ENCODE peak calls at places on chromosomes 3 and 15, in ten cellular contexts. V is upper lobe of left lung, M is bronchial epithelial cell, W is thoracic aorta, C is ascending aorta, G is transverse colon, J is choroid plexus epithelial cell, L is esophagus squamous epithelium, P is HCT116, O is cardiac muscle cell. S is an unnamed sample.

GRCh38 chr15:22811640-22812039 is 25.2 kb downstream of the NIPA1 start:
- DNase-seq in L (no peak), C (no peak), O (no peak), G (peak), W (no peak), J (peak), V (no peak), P (no peak), M (no peak), S (peak)

GRCh38 chr3:47113669-47114365 is 50.1 kb downstream of the SETD2 start:
- DNase-seq in O (no peak), M (peak), G (no peak), P (no peak), L (no peak), J (peak), C (no peak), V (no peak), W (no peak), S (peak)

GRCh38 chr3:139353920-139354556 is 10.2 kb downstream of the MRPS22 start:
- DNase-seq in L (no peak), C (no peak), P (peak), V (no peak), W (no peak), J (peak), M (peak), O (peak), G (no peak), S (no peak)

GRCh38 chr3:170653801-170654200 is 67.9 kb upstream of the SLC7A14 start:
- DNase-seq in P (no peak), V (no peak), L (no peak), J (no peak), G (no peak), M (no peak), C (no peak), O (no peak), W (no peak), S (no peak)

GRCh38 chr3:150449169-150449721 is 41.1 kb downstream of the TSC22D2 start:
- DNase-seq in L (no peak), C (no peak), J (peak), P (no peak), W (no peak), V (no peak), M (peak), G (no peak), O (no peak), S (peak)

GRCh38 chr15:40238927-40239591 is at the start of gene PAK6:
- DNase-seq in V (peak), J (peak), O (peak), L (no peak), M (peak), P (peak), C (peak), W (no peak), G (peak), S (peak)

GRCh38 chr3:43411429-43411828 is 125.1 kb downstream of the SNRK start:
- DNase-seq in O (no peak), G (no peak), C (no peak), M (no peak), P (no peak), W (no peak), J (no peak), L (no peak), V (no peak), S (no peak)

GRCh38 chr15:94234300-94234699 is 2.9 kb downstream of the MCTP2 start:
- DNase-seq in V (peak), L (no peak), J (peak), M (no peak), C (no peak), W (no peak), G (no peak), P (no peak), O (no peak), S (no peak)

GRCh38 chr3:30098656-30099454 is 507.5 kb upstream of the TGFBR2 start:
- DNase-seq in P (peak), W (no peak), M (peak), V (no peak), L (no peak), G (no peak), C (no peak), J (peak), O (no peak), S (no peak)

GRCh38 chr15:101559938-101560337 is 70.4 kb upstream of the PCSK6 start:
- DNase-seq in P (no peak), V (no peak), M (no peak), C (no peak), J (no peak), O (no peak), G (no peak), W (no peak), L (no peak), S (no peak)

GRCh38 chr15:67164401-67164791 is 90.1 kb downstream of the AAGAB start:
- DNase-seq in O (peak), P (no peak), C (no peak), L (no peak), G (no peak), V (peak), J (peak), M (peak), W (no peak), S (no peak)

GRCh38 chr3:24100694-24101402 is 155.8 kb downstream of the NR1D2 start:
- DNase-seq in M (no peak), C (no peak), G (no peak), P (no peak), O (no peak), J (peak), L (no peak), W (no peak), V (no peak), S (no peak)

GRCh38 chr3:15579071-15579470 is 22.3 kb downstream of the HACL1 start:
- DNase-seq in W (no peak), L (no peak), C (no peak), P (no peak), V (no peak), O (no peak), J (no peak), G (no peak), M (no peak), S (no peak)

GRCh38 chr3:15726043-15726442 is 71.7 kb downstream of the ANKRD28 start:
- DNase-seq in W (no peak), P (no peak), C (no peak), J (peak), V (no peak), G (no peak), M (peak), O (no peak), L (no peak), S (no peak)

GRCh38 chr3:124845406-124845805 is 41.8 kb downstream of the ITGB5 start:
- DNase-seq in M (peak), C (no peak), W (no peak), G (peak), V (peak), J (peak), O (no peak), P (no peak), L (no peak), S (peak)

GRCh38 chr3:127233371-127233770 is 40.4 kb downstream of the PRR23E start:
- DNase-seq in J (no peak), G (no peak), O (peak), P (no peak), C (no peak), L (no peak), V (no peak), M (peak), W (no peak), S (no peak)

GRCh38 chr3:53740946-53741345 is 105.3 kb downstream of the CHDH start:
- DNase-seq in C (no peak), J (peak), G (no peak), O (no peak), P (no peak), L (no peak), V (no peak), W (no peak), M (no peak), S (no peak)

GRCh38 chr3:151918253-151919029 is 45.0 kb downstream of the SUCNR1 start:
- DNase-seq in M (peak), G (no peak), C (no peak), P (peak), W (no peak), L (no peak), J (peak), V (no peak), O (peak), S (peak)

GRCh38 chr15:76664895-76665294 is 240.2 kb downstream of the SCAPER start:
- DNase-seq in L (no peak), G (no peak), O (no peak), P (no peak), W (no peak), M (no peak), V (no peak), J (no peak), C (no peak), S (no peak)

GRCh38 chr3:62496509-62496908 is 123.2 kb upstream of the FEZF2 start:
- DNase-seq in V (no peak), W (no peak), C (no peak), J (no peak), P (no peak), O (no peak), L (no peak), M (no peak), G (no peak), S (no peak)

GRCh38 chr15:44719293-44719999 is 8.1 kb downstream of the B2M start:
- DNase-seq in P (no peak), L (no peak), V (no peak), G (no peak), O (no peak), J (peak), C (no peak), W (no peak), M (no peak), S (peak)

GRCh38 chr3:129777806-129778205 is 115.7 kb downstream of the TMCC1 start:
- DNase-seq in V (no peak), P (no peak), O (no peak), G (no peak), W (no peak), M (no peak), J (peak), L (no peak), C (no peak), S (peak)

GRCh38 chr3:97821413-97821809 is 400 bp upstream of the CRYBG3 start:
- DNase-seq in P (no peak), G (peak), V (peak), O (peak), W (peak), C (no peak), M (peak), J (peak), L (no peak), S (no peak)

GRCh38 chr3:167839460-167839859 is 103.9 kb downstream of the SERPINI1 start:
- DNase-seq in V (no peak), G (no peak), O (no peak), W (no peak), C (no peak), J (no peak), M (peak), P (no peak), L (no peak), S (no peak)

GRCh38 chr15:70165811-70166284 is 68.1 kb upstream of the TLE3 start:
- DNase-seq in M (no peak), L (no peak), W (no peak), V (no peak), J (no peak), G (no peak), P (no peak), O (no peak), C (no peak), S (no peak)

GRCh38 chr3:128556949-128557348 is 63.9 kb upstream of the GATA2 start:
- DNase-seq in L (no peak), P (no peak), V (no peak), O (no peak), M (no peak), G (no peak), J (no peak), W (no peak), C (no peak), S (no peak)

GRCh38 chr3:178709047-178709446 is 172.8 kb downstream of the KCNMB2 start:
- DNase-seq in V (no peak), W (no peak), G (no peak), O (no peak), P (no peak), C (no peak), L (no peak), M (peak), J (no peak), S (no peak)

GRCh38 chr3:158791259-158791920 is 10.5 kb upstream of the MFSD1 start:
- DNase-seq in C (no peak), G (no peak), O (peak), W (no peak), J (peak), M (peak), V (no peak), L (no peak), P (peak), S (no peak)

GRCh38 chr15:29883126-29883525 is 60.9 kb upstream of the TJP1 start:
- DNase-seq in W (no peak), C (no peak), M (no peak), L (no peak), J (peak), P (no peak), V (no peak), O (peak), G (no peak), S (peak)

GRCh38 chr3:117128876-117129275 is 419.3 kb downstream of the TUSC7 start:
- DNase-seq in M (no peak), C (no peak), W (no peak), V (no peak), O (no peak), L (no peak), J (no peak), G (no peak), P (no peak), S (no peak)

GRCh38 chr3:5278666-5279065 is 91.2 kb downstream of the EDEM1 start:
- DNase-seq in P (no peak), J (no peak), G (no peak), V (no peak), C (no peak), M (peak), O (no peak), L (no peak), W (no peak), S (no peak)

GRCh38 chr15:34318277-34319079 is 19.1 kb downstream of the SLC12A6 start:
- DNase-seq in L (no peak), O (peak), P (peak), C (no peak), M (peak), V (peak), J (peak), W (no peak), G (peak), S (no peak)

DNA sequence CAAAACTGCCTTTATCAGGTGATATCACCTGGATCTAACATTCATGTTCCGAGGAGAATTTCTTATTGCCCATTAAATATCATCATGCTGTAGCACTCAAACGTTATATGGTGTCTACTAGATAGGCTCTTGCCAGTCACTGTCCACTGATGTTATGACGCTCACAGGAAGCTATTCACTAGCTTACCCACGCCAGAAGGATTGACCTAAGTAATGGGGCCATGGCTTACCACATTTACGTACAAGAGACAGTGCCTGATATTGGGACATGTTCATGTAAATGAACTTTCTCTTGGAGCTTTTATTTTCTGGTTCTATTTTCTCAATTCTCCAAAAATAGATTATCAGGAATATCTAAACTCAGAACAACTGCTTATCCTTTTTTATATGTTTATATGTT is 91.7 kb upstream of the NAALADL2 start:
- DNase-seq in V (no peak), M (no peak), W (no peak), O (no peak), C (no peak), P (no peak), J (peak), L (no peak), G (no peak), S (no peak)
- H3K4me3 ChIP-seq in V (no peak), M (no peak), W (peak), O (no peak), C (peak), P (no peak), J (no peak), L (no peak), G (no peak), S (no peak)

DNA sequence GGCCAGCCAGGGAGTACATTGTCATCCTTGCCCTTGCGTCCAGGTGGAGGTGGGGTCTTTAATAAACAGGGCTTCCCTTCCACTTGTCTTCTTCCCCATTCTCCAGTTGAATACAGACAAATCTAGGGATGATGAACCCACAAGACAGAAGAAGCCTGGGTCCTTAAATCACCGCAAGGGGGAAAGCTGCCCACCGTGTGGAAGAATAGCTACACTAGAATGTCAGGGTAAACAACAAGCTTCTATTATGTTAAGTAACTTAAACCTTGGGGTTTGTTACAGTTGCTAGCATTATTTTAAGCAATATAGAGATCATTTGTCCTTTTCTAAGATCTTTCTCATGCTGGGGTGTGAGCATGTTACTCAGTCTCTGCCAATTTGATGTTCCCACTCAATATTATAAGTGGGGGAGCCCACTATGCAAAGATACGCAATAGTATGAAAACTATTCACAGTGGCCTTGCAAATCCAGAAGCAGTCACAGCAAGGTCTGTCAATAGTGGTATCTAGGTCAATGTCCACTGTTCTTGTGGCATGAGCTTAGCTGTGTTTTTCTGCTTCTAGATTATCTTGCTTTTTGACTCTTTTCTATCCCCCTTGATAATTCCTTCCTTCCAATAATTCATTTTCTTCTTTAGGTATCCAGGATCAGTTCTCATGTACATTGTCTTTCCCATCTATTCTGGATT is 12.0 kb upstream of the PCCB start:
- DNase-seq in C (no peak), M (no peak), L (no peak), P (no peak), V (no peak), J (no peak), O (no peak), W (no peak), G (no peak), S (no peak)
- H3K4me3 ChIP-seq in C (no peak), M (no peak), L (no peak), P (no peak), V (no peak), J (no peak), O (no peak), W (no peak), G (no peak), S (no peak)

GRCh38 chr3:50269977-50270413 is 1.0 kb downstream of the SEMA3B start:
- DNase-seq in W (no peak), V (no peak), G (no peak), P (no peak), O (no peak), C (no peak), L (no peak), J (peak), M (peak), S (no peak)
- H3K4me3 ChIP-seq in W (no peak), V (peak), G (no peak), P (peak), O (no peak), C (peak), L (no peak), J (no peak), M (no peak), S (no peak)

GRCh38 chr3:33658039-33658438 is 60.0 kb downstream of the CLASP2 start:
- DNase-seq in V (no peak), L (no peak), G (no peak), C (no peak), J (no peak), W (no peak), M (no peak), P (no peak), O (no peak), S (no peak)
- H3K4me3 ChIP-seq in V (peak), L (no peak), G (no peak), C (peak), J (peak), W (peak), M (no peak), P (no peak), O (peak), S (no peak)

DNA sequence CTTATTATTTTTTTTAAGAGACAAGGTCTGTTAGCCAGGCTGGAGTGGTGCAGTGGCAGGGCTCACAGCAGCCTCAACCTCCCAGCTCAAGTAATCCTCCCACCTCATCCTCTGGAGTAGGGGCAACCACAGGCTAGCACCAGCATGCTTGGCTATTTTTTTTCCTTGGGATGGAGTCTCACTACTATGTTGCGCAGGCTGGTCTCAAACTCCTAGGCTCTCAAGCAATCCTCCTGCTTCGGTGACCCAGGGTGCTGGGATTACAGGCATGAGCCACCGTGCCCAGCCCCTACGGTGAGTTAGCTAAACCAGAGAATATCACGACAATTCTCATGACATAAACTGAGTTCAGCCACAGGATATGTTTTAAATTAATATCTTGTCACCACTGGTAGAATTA is 2.0 kb downstream of the DCUN1D1 start:
- DNase-seq in J (no peak), M (no peak), C (no peak), L (no peak), V (no peak), W (no peak), P (no peak), O (no peak), G (no peak), S (no peak)
- H3K4me3 ChIP-seq in J (no peak), M (no peak), C (peak), L (no peak), V (peak), W (peak), P (no peak), O (peak), G (no peak), S (no peak)

GRCh38 chr3:55143928-55144671 is 216.2 kb upstream of the LRTM1 start:
- DNase-seq in O (no peak), G (no peak), L (no peak), J (peak), M (no peak), W (no peak), P (no peak), V (no peak), C (no peak), S (peak)
- H3K4me3 ChIP-seq in O (no peak), G (no peak), L (no peak), J (no peak), M (no peak), W (no peak), P (no peak), V (no peak), C (no peak), S (no peak)

DNA sequence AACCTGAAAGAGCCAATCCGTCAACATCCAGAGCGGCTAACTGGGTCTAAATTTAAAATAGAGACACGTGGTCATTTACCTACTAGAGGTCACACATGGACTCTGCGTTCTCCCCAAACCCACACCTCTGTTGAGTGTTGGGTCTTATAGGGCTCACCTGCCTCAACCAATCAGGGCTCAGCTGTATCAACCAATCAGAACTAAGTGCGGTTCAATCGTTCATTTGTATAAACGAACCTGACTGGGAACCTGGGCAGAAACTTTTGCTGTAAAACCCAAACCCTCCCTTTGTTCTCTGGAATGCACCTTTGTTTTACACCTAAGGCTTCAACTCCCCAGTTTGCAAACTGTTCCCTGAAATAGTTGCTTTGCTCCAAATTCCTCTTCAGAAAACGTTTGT is 8.9 kb downstream of the DNAAF4 start:
- DNase-seq in M (no peak), V (no peak), L (no peak), C (no peak), P (no peak), W (no peak), J (no peak), O (no peak), G (no peak), S (no peak)
- H3K4me3 ChIP-seq in M (no peak), V (no peak), L (no peak), C (no peak), P (peak), W (no peak), J (no peak), O (no peak), G (no peak), S (no peak)

DNA sequence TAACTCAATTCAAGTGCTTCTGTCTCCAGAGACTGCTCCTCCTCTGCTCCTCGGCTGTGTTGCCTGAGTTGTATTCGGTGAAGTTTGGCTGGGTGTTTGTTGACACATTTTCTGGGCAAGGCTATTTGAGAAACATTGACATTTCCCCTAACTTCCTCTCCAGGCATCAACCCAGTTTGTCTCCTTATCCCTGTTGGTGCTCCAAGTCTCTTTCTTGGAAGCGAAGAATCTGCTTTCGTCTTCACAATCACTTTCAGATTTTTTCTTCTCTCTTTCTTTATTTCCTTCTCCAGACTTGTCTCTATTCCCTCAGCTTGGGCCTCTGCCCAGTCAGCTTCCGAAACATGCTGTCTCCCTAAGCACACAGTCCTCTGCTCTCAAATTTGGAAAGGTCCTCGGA is 84.7 kb downstream of the ETV5 start:
- DNase-seq in J (peak), V (no peak), L (no peak), M (no peak), O (no peak), C (no peak), P (no peak), G (no peak), W (no peak), S (no peak)
- H3K4me3 ChIP-seq in J (no peak), V (no peak), L (no peak), M (no peak), O (no peak), C (peak), P (no peak), G (no peak), W (peak), S (no peak)